ENCODE peak calls at places on chromosome 21, in eight cellular contexts. O is stomach, X is A549, E is NB4, R is ovary, K is spleen, G is GM12891, C is HCT116. N is an unnamed sample.
A peak's percentile ranks its signal among the peaks of the same experiment; 100 is the strongest.

GRCh38 chr21:35377505-35378090 is 328.5 kb upstream of the RUNX1 start:
- DNase-seq in K (no peak), G (no peak), O (no peak), X (no peak), C (no peak), E (no peak), R (no peak), N (no peak)

GRCh38 chr21:39667353-39667891 is 54.7 kb downstream of the B3GALT5 start:
- DNase-seq in K (no peak), X (no peak), O (no peak), C (no peak), E (no peak), R (no peak), G (no peak), N (no peak)

GRCh38 chr21:43940672-43941071 is 71.4 kb upstream of the TRAPPC10 start:
- DNase-seq in K (no peak), E (no peak), O (no peak), G (no peak), C (no peak), R (no peak), X (no peak), N (no peak)

GRCh38 chr21:43911015-43911934 is 46.3 kb downstream of the AGPAT3 start:
- DNase-seq in X (no peak), G (no peak), E (peak; percentile 42), R (peak; percentile 27), C (no peak), K (no peak), O (no peak), N (no peak)

GRCh38 chr21:38897532-38898421 is 92.0 kb downstream of the ETS2 start:
- DNase-seq in G (no peak), E (no peak), K (no peak), X (no peak), R (no peak), C (no peak), O (no peak), N (no peak)

GRCh38 chr21:39169906-39170305 is 13.3 kb downstream of the PSMG1 start:
- DNase-seq in G (no peak), R (no peak), E (no peak), O (no peak), K (no peak), X (no peak), C (no peak), N (no peak)

GRCh38 chr21:28833181-28833580 is 159.5 kb downstream of the LTN1 start:
- DNase-seq in K (no peak), C (no peak), R (no peak), X (no peak), O (no peak), E (no peak), G (no peak), N (no peak)

GRCh38 chr21:38126677-38127271 is 130.0 kb upstream of the KCNJ15 start:
- DNase-seq in O (peak; percentile 57), C (peak; percentile 1), R (peak; percentile 36), K (peak; percentile 78), X (peak; percentile 10), E (peak; percentile 49), G (peak; percentile 17), N (peak; percentile 43)

GRCh38 chr21:46622226-46622625 is 13.2 kb upstream of the PRMT2 start:
- DNase-seq in O (no peak), X (no peak), C (no peak), G (no peak), K (no peak), R (peak; percentile 75), E (peak; percentile 95), N (no peak)

GRCh38 chr21:40016667-40017066 is 149.4 kb downstream of the PCP4 start:
- DNase-seq in O (no peak), X (no peak), R (no peak), G (no peak), K (peak; percentile 40), E (no peak), C (no peak), N (no peak)

GRCh38 chr21:41295721-41296254 is 20.8 kb upstream of the FAM3B start:
- DNase-seq in R (no peak), C (no peak), G (no peak), K (no peak), E (no peak), X (no peak), O (peak; percentile 39), N (no peak)

GRCh38 chr21:15795533-15795932 is 65.8 kb downstream of the USP25 start:
- DNase-seq in R (no peak), O (no peak), X (no peak), K (no peak), G (no peak), E (no peak), C (no peak), N (no peak)

DNA sequence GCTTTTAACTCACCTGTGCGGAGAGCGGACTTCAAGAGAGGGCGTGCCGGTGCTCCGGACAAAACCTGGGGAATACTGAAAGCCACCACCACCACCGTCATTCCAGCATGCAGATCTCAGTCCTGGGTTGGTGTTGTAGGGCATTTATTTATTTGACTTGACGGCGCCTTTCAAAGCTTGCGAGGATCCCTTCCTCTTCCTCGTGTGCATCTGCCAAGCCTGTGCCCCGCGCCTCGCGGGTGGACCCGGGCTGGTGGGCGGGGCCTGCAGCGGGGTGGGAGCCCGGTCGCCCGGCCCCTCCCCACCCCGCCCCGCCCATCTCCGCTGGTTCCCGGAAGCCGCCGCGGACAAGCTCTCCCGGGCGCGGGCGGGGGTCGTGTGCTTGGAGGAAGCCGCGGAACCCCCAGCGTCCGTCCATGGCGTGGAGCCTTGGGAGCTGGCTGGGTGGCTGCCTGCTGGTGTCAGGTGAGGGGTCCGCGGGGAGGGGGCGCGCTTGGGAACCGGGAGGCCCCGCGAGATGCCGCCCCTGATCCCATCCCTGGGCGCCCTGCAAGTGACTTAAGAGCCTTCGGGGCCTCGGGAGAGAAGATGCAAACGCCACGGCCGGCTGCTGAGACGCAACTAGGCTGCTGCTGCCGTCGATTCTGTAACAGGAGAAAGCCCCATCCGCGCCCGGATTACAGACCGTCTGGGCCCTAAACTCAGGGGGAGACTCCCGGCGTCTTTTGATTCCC is at the start of gene IL10RB:
- DNase-seq in K (peak; percentile 96), G (peak; percentile 72), O (peak; percentile 78), E (peak; percentile 83), R (peak; percentile 81), X (peak; percentile 64), C (no peak), N (peak; percentile 91)
- TF ChIP-seq POLR2A in K (no peak), G (peak; percentile 68), O (no peak), E (peak; percentile 52), R (peak; percentile 48), X (peak; percentile 38), C (no peak), N (peak; percentile 72)

GRCh38 chr21:36539434-36540150 is 59.7 kb upstream of the CLDN14 start:
- DNase-seq in K (no peak), C (no peak), G (no peak), R (no peak), O (no peak), E (no peak), X (no peak), N (no peak)
- TF ChIP-seq POLR2A in K (no peak), C (no peak), G (no peak), R (no peak), O (no peak), E (no peak), X (no peak), N (no peak)

GRCh38 chr21:32569261-32570230 is 15.8 kb downstream of the TCP10L start:
- DNase-seq in K (peak; percentile 90), O (peak; percentile 78), C (peak; percentile 62), E (peak; percentile 86), G (peak; percentile 63), X (peak; percentile 66), R (peak; percentile 86), N (peak; percentile 84)
- TF ChIP-seq POLR2A in K (no peak), O (no peak), C (peak; percentile 46), E (no peak), G (no peak), X (peak; percentile 36), R (no peak), N (peak; percentile 58)

GRCh38 chr21:42840411-42841155 is 38.8 kb downstream of the WDR4 start:
- DNase-seq in C (no peak), K (peak; percentile 41), X (no peak), O (no peak), E (no peak), G (no peak), R (no peak), N (no peak)

GRCh38 chr21:42841156-42841915 is 38.0 kb downstream of the WDR4 start:
- DNase-seq in K (peak; percentile 53), G (no peak), X (no peak), R (peak; percentile 30), C (no peak), E (no peak), O (no peak), N (no peak)

GRCh38 chr21:42837421-42838211 is 41.7 kb downstream of the WDR4 start:
- DNase-seq in X (no peak), K (peak; percentile 72), C (no peak), G (no peak), O (peak; percentile 21), E (no peak), R (no peak), N (no peak)

GRCh38 chr21:42836767-42837301 is 42.5 kb downstream of the WDR4 start:
- DNase-seq in K (peak; percentile 54), R (no peak), E (no peak), X (no peak), O (peak; percentile 16), C (no peak), G (no peak), N (no peak)

GRCh38 chr21:42839271-42840231 is 39.8 kb downstream of the WDR4 start:
- DNase-seq in X (no peak), O (peak; percentile 22), G (no peak), R (no peak), E (no peak), C (no peak), K (peak; percentile 67), N (no peak)
- TF ChIP-seq POLR2A in X (no peak), O (no peak), G (no peak), R (no peak), E (no peak), C (no peak), K (no peak), N (no peak)

DNA sequence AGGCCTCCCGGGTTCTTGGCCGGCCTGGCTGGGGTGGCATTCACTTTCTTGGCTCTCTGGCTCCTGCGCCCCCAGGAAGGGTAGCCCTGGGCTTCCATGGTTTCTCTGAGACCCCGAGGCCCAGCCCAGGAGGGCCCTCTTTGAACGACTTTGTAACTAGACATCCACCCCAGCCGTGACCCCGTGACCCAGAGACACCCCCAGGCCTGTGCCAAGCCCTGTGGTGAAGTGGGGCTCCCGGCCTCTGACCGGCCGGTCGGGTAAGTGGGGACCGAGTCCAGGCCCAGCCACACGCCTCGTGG is 64.0 kb downstream of the COL18A1 start:
- DNase-seq in O (no peak), E (no peak), R (no peak), C (no peak), X (no peak), G (no peak), K (peak; percentile 64), N (no peak)
- TF ChIP-seq POLR2A in O (no peak), E (no peak), R (no peak), C (no peak), X (no peak), G (no peak), K (no peak), N (no peak)